ENCODE peak calls at places on chromosome 10, in eight cellular contexts. A is NCI-H460, W is NCI-H748 treated with DMSO at 0.1 percent for 48 hours, I is dorsolateral prefrontal cortex, Z is mesendoderm, H is kidney epithelial cell, C is SK-N-SH, R is Right ventricle myocardium inferior. T is an unnamed sample.

GRCh38 chr10:86363833-86364511 is 2.6 kb downstream of the GRID1 start:
- DNase-seq in A (no peak), W (no peak), I (peak; percentile 33), Z (no peak), H (no peak), C (no peak), R (no peak), T (no peak)

GRCh38 chr10:132632091-132632561 is 94.5 kb downstream of the INPP5A start:
- DNase-seq in A (no peak), W (no peak), I (peak; percentile 40), Z (no peak), H (no peak), C (no peak), R (peak; percentile 89), T (no peak)

GRCh38 chr10:123651421-123652047 is 14.6 kb upstream of the GPR26 start:
- DNase-seq in A (no peak), W (no peak), I (peak; percentile 12), Z (no peak), H (no peak), C (no peak), R (no peak), T (no peak)

GRCh38 chr10:484441-484924 is 205.0 kb downstream of the DIP2C start:
- DNase-seq in A (no peak), W (no peak), I (no peak), Z (no peak), H (no peak), C (no peak), R (no peak), T (no peak)

GRCh38 chr10:119219747-119220320 is 12.5 kb downstream of the GRK5 start:
- DNase-seq in A (no peak), W (no peak), I (no peak), Z (no peak), H (no peak), C (no peak), R (no peak), T (no peak)

GRCh38 chr10:80104066-80104926 is 25.8 kb downstream of the TMEM254 start:
- DNase-seq in A (no peak), W (no peak), I (no peak), Z (peak; percentile 25), H (no peak), C (peak; percentile 63), R (no peak), T (no peak)

GRCh38 chr10:110600487-110601101 is 33.1 kb downstream of the SMC3 start:
- DNase-seq in A (peak; percentile 77), W (peak; percentile 6), I (no peak), Z (peak; percentile 88), H (peak; percentile 21), C (peak; percentile 49), R (no peak), T (no peak)

GRCh38 chr10:82813856-82814255 is 938.9 kb downstream of the NRG3 start:
- DNase-seq in A (no peak), W (peak; percentile 68), I (no peak), Z (peak; percentile 27), H (peak; percentile 35), C (no peak), R (no peak), T (no peak)

GRCh38 chr10:105729428-105729827 is 1088.3 kb downstream of the SORCS3 start:
- DNase-seq in A (no peak), W (no peak), I (no peak), Z (no peak), H (no peak), C (no peak), R (no peak), T (no peak)

GRCh38 chr10:131127122-131127589 is 184.4 kb downstream of the TCERG1L start:
- DNase-seq in A (no peak), W (no peak), I (no peak), Z (no peak), H (no peak), C (no peak), R (no peak), T (no peak)

GRCh38 chr10:124997246-124997790 is 55.4 kb downstream of the ZRANB1 start:
- DNase-seq in A (no peak), W (no peak), I (no peak), Z (no peak), H (no peak), C (no peak), R (no peak), T (no peak)

GRCh38 chr10:112369495-112370423 is 4.2 kb upstream of the ACSL5 start:
- DNase-seq in A (no peak), W (no peak), I (no peak), Z (no peak), H (no peak), C (no peak), R (no peak), T (no peak)

GRCh38 chr10:47321521-47322195 is 596 bp upstream of the GDF2 start:
- DNase-seq in A (no peak), W (no peak), I (peak; percentile 16), Z (no peak), H (no peak), C (no peak), R (no peak), T (no peak)

GRCh38 chr10:95225136-95225535 is 31.1 kb downstream of the ACSM6 start:
- DNase-seq in A (no peak), W (no peak), I (no peak), Z (no peak), H (no peak), C (no peak), R (no peak), T (no peak)

GRCh38 chr10:25142465-25142864 is 32.3 kb upstream of the GPR158 start:
- DNase-seq in A (no peak), W (no peak), I (no peak), Z (no peak), H (no peak), C (no peak), R (no peak), T (no peak)

GRCh38 chr10:28679941-28680752 is 2.8 kb downstream of the BAMBI start:
- DNase-seq in A (no peak), W (no peak), I (no peak), Z (peak; percentile 48), H (no peak), C (peak; percentile 37), R (no peak), T (no peak)

GRCh38 chr10:107554351-107554750 is 389.8 kb upstream of the SORCS1 start:
- DNase-seq in A (no peak), W (no peak), I (no peak), Z (no peak), H (no peak), C (no peak), R (no peak), T (no peak)

GRCh38 chr10:89475137-89475536 is 60.3 kb downstream of the SLC16A12 start:
- DNase-seq in A (no peak), W (no peak), I (no peak), Z (no peak), H (no peak), C (no peak), R (no peak), T (no peak)

GRCh38 chr10:11757452-11757819 is 15.3 kb downstream of the ECHDC3 start:
- DNase-seq in A (no peak), W (no peak), I (no peak), Z (no peak), H (no peak), C (peak; percentile 33), R (no peak), T (no peak)

GRCh38 chr10:63765126-63765525 is 243.9 kb downstream of the REEP3 start:
- DNase-seq in A (no peak), W (no peak), I (no peak), Z (no peak), H (no peak), C (no peak), R (no peak), T (no peak)

GRCh38 chr10:58950618-58951017 is 225.8 kb upstream of the PHYHIPL start:
- DNase-seq in A (no peak), W (no peak), I (no peak), Z (no peak), H (no peak), C (no peak), R (no peak), T (no peak)

GRCh38 chr10:103519798-103520197 is 26.3 kb downstream of the NEURL1 start:
- DNase-seq in A (no peak), W (no peak), I (no peak), Z (no peak), H (no peak), C (no peak), R (no peak), T (no peak)

GRCh38 chr10:93495654-93496321 is 624 bp upstream of the CEP55 start:
- DNase-seq in A (no peak), W (peak; percentile 49), I (no peak), Z (peak; percentile 52), H (no peak), C (peak; percentile 44), R (no peak), T (no peak)

GRCh38 chr10:99375444-99375843 is 46.3 kb downstream of the CNNM1 start:
- DNase-seq in A (no peak), W (no peak), I (no peak), Z (no peak), H (no peak), C (no peak), R (no peak), T (no peak)